ENCODE peak calls at places on chromosomes 2 and 18, in five cellular contexts. C is SIG-M5, H is GM12865, O is T-helper 2 cell, V is osteocyte. I is an unnamed sample.

GRCh38 chr2:20422679-20423271 is 24.1 kb upstream of the RHOB start:
- DNase-seq in C (no peak), H (peak; percentile 54), O (no peak), V (no peak), I (peak; percentile 42)

GRCh38 chr2:74194799-74195198 is 3.6 kb upstream of the MTHFD2 start:
- DNase-seq in C (no peak), H (no peak), O (no peak), V (no peak), I (no peak)

GRCh38 chr2:213242653-213243052 is 41.6 kb upstream of the SPAG16 start:
- DNase-seq in C (no peak), H (no peak), O (no peak), V (no peak), I (no peak)

GRCh38 chr2:118112771-118113334 is 24.6 kb downstream of the INSIG2 start:
- DNase-seq in C (no peak), H (no peak), O (no peak), V (no peak), I (no peak)

GRCh38 chr18:34742761-34743366 is 32.8 kb downstream of the DTNA start:
- DNase-seq in C (no peak), H (no peak), O (no peak), V (no peak), I (no peak)

GRCh38 chr2:160247295-160247694 is 47.2 kb upstream of the ITGB6 start:
- DNase-seq in C (no peak), H (no peak), O (no peak), V (no peak), I (no peak)

GRCh38 chr2:207317358-207317984 is 151.7 kb upstream of the KLF7 start:
- DNase-seq in C (no peak), H (no peak), O (no peak), V (no peak), I (peak; percentile 29)

GRCh38 chr2:58428286-58428552 is 187.1 kb upstream of the FANCL start:
- DNase-seq in C (no peak), H (peak; percentile 17), O (no peak), V (no peak), I (no peak)

GRCh38 chr2:26770986-26771586 is 7.0 kb downstream of the SLC35F6 start:
- DNase-seq in C (no peak), H (peak; percentile 52), O (no peak), V (no peak), I (no peak)

GRCh38 chr2:207854484-207855386 is 85.0 kb upstream of the FZD5 start:
- DNase-seq in C (no peak), H (no peak), O (no peak), V (no peak), I (no peak)

GRCh38 chr2:149047118-149047517 is 8.6 kb downstream of the LYPD6B start:
- DNase-seq in C (no peak), H (no peak), O (no peak), V (no peak), I (no peak)

GRCh38 chr2:100831158-100831715 is 11.3 kb downstream of the NPAS2 start:
- DNase-seq in C (no peak), H (no peak), O (no peak), V (no peak), I (peak; percentile 35)

GRCh38 chr2:121044412-121044811 is 240.6 kb downstream of the TFCP2L1 start:
- DNase-seq in C (no peak), H (no peak), O (no peak), V (no peak), I (no peak)

GRCh38 chr2:156156580-156156979 is 175.9 kb downstream of the NR4A2 start:
- DNase-seq in C (no peak), H (no peak), O (no peak), V (no peak), I (no peak)

GRCh38 chr2:17482651-17483050 is 35.6 kb downstream of the RAD51AP2 start:
- DNase-seq in C (no peak), H (no peak), O (no peak), V (no peak), I (no peak)

GRCh38 chr2:236638707-236639106 is 69.1 kb downstream of the ACKR3 start:
- DNase-seq in C (no peak), H (no peak), O (no peak), V (peak; percentile 65), I (no peak)

GRCh38 chr2:51220606-51221005 is 188.7 kb upstream of the NRXN1 start:
- DNase-seq in C (no peak), H (no peak), O (no peak), V (no peak), I (no peak)

GRCh38 chr2:140344842-140345241 is 1564.7 kb upstream of the NXPH2 start:
- DNase-seq in C (no peak), H (no peak), O (no peak), V (no peak), I (no peak)

GRCh38 chr2:54575379-54575888 is 119.3 kb downstream of the SPTBN1 start:
- DNase-seq in C (no peak), H (no peak), O (no peak), V (no peak), I (no peak)

I was measured in MV-4-11.